ENCODE peak calls at places on chromosomes 12 and 14, in seven cellular contexts. W is astrocyte; Y is EL; S is HL-60; D is anterior cingulate cortex; X is lower lobe of right lung; A is stimulated activated CD4-positive, alpha-beta T cell treated with anti-CD3 and anti-CD28 coated beads, Interleukin-1b, Interleukin-23, amount 100 ng/mL, for 24 hours. O is an unnamed sample.
A peak's percentile ranks its signal among the peaks of the same experiment; 100 is the strongest.

GRCh38 chr12:124379938-124380754 is 85.3 kb downstream of the RFLNA start:
- DNase-seq in X (peak; percentile 73), W (peak; percentile 90), Y (peak; percentile 94), A (no peak), D (no peak), S (peak; percentile 72), O (peak; percentile 52)

GRCh38 chr12:132228535-132229422 is 84.5 kb downstream of the NOC4L start:
- DNase-seq in A (no peak), W (no peak), X (no peak), S (no peak), D (no peak), Y (no peak), O (no peak)

GRCh38 chr12:121334513-121335343 is 17.5 kb downstream of the ANAPC5 start:
- DNase-seq in A (no peak), S (peak; percentile 55), X (no peak), Y (peak; percentile 61), W (peak; percentile 61), D (no peak), O (peak; percentile 56)

GRCh38 chr12:89988156-89988555 is 279.5 kb upstream of the ATP2B1 start:
- DNase-seq in A (no peak), X (no peak), W (no peak), Y (no peak), D (no peak), S (no peak), O (no peak)

GRCh38 chr12:57476162-57476992 is 3.3 kb downstream of the ARHGAP9 start:
- DNase-seq in D (no peak), X (peak; percentile 77), S (peak; percentile 78), A (peak; percentile 64), W (no peak), Y (no peak), O (no peak)

GRCh38 chr12:50201987-50202521 is 34.9 kb upstream of the CERS5 start:
- DNase-seq in Y (peak; percentile 100), A (no peak), X (no peak), S (no peak), D (no peak), W (peak; percentile 93), O (peak; percentile 93)

GRCh38 chr14:65079201-65079600 is 23.1 kb downstream of the MAX start:
- DNase-seq in W (no peak), X (no peak), S (peak; percentile 48), A (no peak), D (no peak), Y (no peak), O (no peak)

GRCh38 chr12:110004598-110004997 is 5.4 kb downstream of the ANKRD13A start:
- DNase-seq in Y (no peak), X (no peak), A (no peak), S (no peak), W (no peak), D (no peak), O (no peak)

GRCh38 chr12:29346764-29347421 is 34.1 kb downstream of the ERGIC2 start:
- DNase-seq in Y (no peak), X (no peak), A (no peak), W (peak; percentile 36), S (no peak), D (no peak), O (no peak)

GRCh38 chr12:49503674-49504180 is 35.1 kb upstream of the KCNH3 start:
- DNase-seq in A (no peak), X (no peak), D (no peak), Y (peak; percentile 81), S (no peak), W (peak; percentile 81), O (peak; percentile 92)

GRCh38 chr12:105769486-105769885 is 369.3 kb downstream of the NUAK1 start:
- DNase-seq in D (no peak), Y (no peak), W (peak; percentile 52), A (no peak), S (no peak), X (no peak), O (no peak)

GRCh38 chr14:104600141-104600643 is 4.4 kb downstream of the TMEM179 start:
- DNase-seq in A (no peak), Y (peak; percentile 27), S (no peak), W (no peak), D (no peak), X (peak; percentile 44), O (peak; percentile 4)

GRCh38 chr12:85309180-85309579 is 29.2 kb downstream of the ALX1 start:
- DNase-seq in A (no peak), W (no peak), S (no peak), D (no peak), X (no peak), Y (no peak), O (no peak)

GRCh38 chr12:123782997-123783792 is 21.1 kb downstream of the DNAH10 start:
- DNase-seq in W (no peak), D (no peak), Y (no peak), S (no peak), X (no peak), A (no peak), O (no peak)

GRCh38 chr12:12684375-12685106 is 11.4 kb downstream of the GPR19 start:
- DNase-seq in W (no peak), S (peak; percentile 12), A (no peak), X (no peak), Y (peak; percentile 45), D (no peak), O (peak; percentile 29)

GRCh38 chr12:53970451-53970850 is 2.5 kb upstream of the HOXC11 start:
- DNase-seq in Y (no peak), W (no peak), S (no peak), A (no peak), X (no peak), D (no peak), O (no peak)

GRCh38 chr14:91835920-91836843 is 31.2 kb downstream of the TC2N start:
- DNase-seq in Y (no peak), A (peak; percentile 78), X (peak; percentile 91), W (no peak), D (peak; percentile 6), S (no peak), O (peak; percentile 84)

GRCh38 chr14:68074765-68075381 is 255.3 kb downstream of the RAD51B start:
- DNase-seq in W (no peak), X (no peak), D (no peak), A (no peak), S (no peak), Y (no peak), O (no peak)

GRCh38 chr14:69877492-69877891 is 1.7 kb upstream of the SMOC1 start:
- DNase-seq in Y (peak; percentile 8), X (no peak), S (no peak), W (no peak), A (no peak), D (no peak), O (peak; percentile 29)

GRCh38 chr14:89269404-89269803 is 147.6 kb downstream of the FOXN3 start:
- DNase-seq in X (no peak), A (no peak), W (no peak), Y (no peak), D (no peak), S (no peak), O (no peak)

GRCh38 chr12:89060133-89060532 is 292.2 kb downstream of the DUSP6 start:
- DNase-seq in Y (no peak), A (no peak), S (no peak), W (no peak), X (no peak), D (no peak), O (no peak)

GRCh38 chr14:89279649-89280232 is 137.3 kb downstream of the FOXN3 start:
- DNase-seq in A (no peak), Y (no peak), D (no peak), S (no peak), X (no peak), W (no peak), O (no peak)

GRCh38 chr12:127787544-127787943 is 479.4 kb upstream of the TMEM132C start:
- DNase-seq in W (no peak), X (no peak), S (no peak), Y (no peak), D (no peak), A (no peak), O (no peak)

GRCh38 chr14:106586098-106586704 is 1059.8 kb downstream of the TMEM121 start:
- DNase-seq in D (no peak), W (no peak), A (peak; percentile 50), S (peak; percentile 48), X (peak; percentile 58), Y (no peak), O (no peak)

GRCh38 chr12:130775953-130776856 is 60.1 kb upstream of the RIMBP2 start:
- DNase-seq in W (peak; percentile 82), D (peak; percentile 27), A (peak; percentile 31), Y (peak; percentile 91), X (no peak), S (no peak), O (peak; percentile 72)

GRCh38 chr12:131067993-131068942 is 114.6 kb downstream of the ADGRD1 start:
- DNase-seq in S (no peak), D (no peak), X (no peak), Y (no peak), A (no peak), W (no peak), O (no peak)

GRCh38 chr14:52095793-52096192 is 26.9 kb upstream of the NID2 start:
- DNase-seq in X (no peak), Y (no peak), A (no peak), W (no peak), S (no peak), D (no peak), O (no peak)

GRCh38 chr14:100590726-100591452 is 3.7 kb upstream of the BEGAIN start:
- DNase-seq in S (no peak), Y (no peak), X (peak; percentile 22), D (no peak), W (no peak), A (no peak), O (no peak)

GRCh38 chr12:27460471-27460978 is 14.0 kb downstream of the SMCO2 start:
- DNase-seq in W (peak; percentile 49), S (no peak), D (no peak), X (no peak), A (no peak), Y (no peak), O (peak; percentile 67)

GRCh38 chr12:124609041-124609984 is 41.9 kb upstream of the NCOR2 start:
- DNase-seq in A (peak; percentile 24), Y (no peak), S (peak; percentile 90), X (peak; percentile 95), D (no peak), W (no peak), O (peak; percentile 82)

GRCh38 chr12:110591508-110592051 is 8.5 kb upstream of the PPTC7 start:
- DNase-seq in Y (no peak), S (no peak), D (no peak), X (no peak), A (no peak), W (no peak), O (no peak)